ENCODE peak calls at places on chromosome 17, in five cellular contexts. One of them, this sample, is unnamed.
A peak's percentile ranks its signal among the peaks of the same experiment; 100 is the strongest.

GRCh38 chr17:76385892-76386786 is 1.7 kb downstream of the SPHK1 start:
- DNase-seq in left ventricle myocardium inferior: peak; percentile 81
- DNase-seq in stomach: peak; percentile 85
- DNase-seq in PC-3: peak; percentile 88
- DNase-seq in colonic mucosa: peak; percentile 90
- DNase-seq in this sample: peak; percentile 53

GRCh38 chr17:21532763-21533385 is 156.7 kb downstream of the KCNJ12 start:
- DNase-seq in colonic mucosa: no peak
- DNase-seq in left ventricle myocardium inferior: no peak
- DNase-seq in PC-3: no peak
- DNase-seq in stomach: no peak
- DNase-seq in this sample: no peak

GRCh38 chr17:50060951-50061712 is 5.2 kb downstream of the ITGA3 start:
- DNase-seq in colonic mucosa: peak; percentile 68
- DNase-seq in left ventricle myocardium inferior: peak; percentile 90
- DNase-seq in stomach: peak; percentile 76
- DNase-seq in PC-3: peak; percentile 70
- DNase-seq in this sample: no peak

GRCh38 chr17:82097187-82097918 is 683 bp downstream of the FASN start:
- DNase-seq in stomach: peak; percentile 58
- DNase-seq in left ventricle myocardium inferior: no peak
- DNase-seq in PC-3: peak; percentile 31
- DNase-seq in colonic mucosa: peak; percentile 48
- DNase-seq in this sample: no peak

GRCh38 chr17:51097708-51098446 is 22.8 kb downstream of the SPAG9 start:
- DNase-seq in colonic mucosa: peak; percentile 41
- DNase-seq in stomach: no peak
- DNase-seq in PC-3: no peak
- DNase-seq in left ventricle myocardium inferior: no peak
- DNase-seq in this sample: no peak

GRCh38 chr17:60720763-60721531 is 43.3 kb downstream of the BCAS3 start:
- DNase-seq in PC-3: peak; percentile 83
- DNase-seq in stomach: no peak
- DNase-seq in colonic mucosa: peak; percentile 50
- DNase-seq in left ventricle myocardium inferior: no peak
- DNase-seq in this sample: no peak

GRCh38 chr17:15920758-15921239 is 24.1 kb upstream of the ADORA2B start:
- DNase-seq in left ventricle myocardium inferior: no peak
- DNase-seq in PC-3: peak; percentile 100
- DNase-seq in stomach: no peak
- DNase-seq in colonic mucosa: no peak
- DNase-seq in this sample: no peak

GRCh38 chr17:82737981-82738877 is 2.8 kb downstream of the FN3K start:
- DNase-seq in colonic mucosa: no peak
- DNase-seq in stomach: peak; percentile 64
- DNase-seq in left ventricle myocardium inferior: peak; percentile 83
- DNase-seq in PC-3: no peak
- DNase-seq in this sample: peak; percentile 98

GRCh38 chr17:37301288-37301687 is 74.5 kb upstream of the C17orf78 start:
- DNase-seq in colonic mucosa: no peak
- DNase-seq in PC-3: no peak
- DNase-seq in left ventricle myocardium inferior: no peak
- DNase-seq in stomach: no peak
- DNase-seq in this sample: peak; percentile 44

GRCh38 chr17:50514388-50514787 is 6.1 kb downstream of the MYCBPAP start:
- DNase-seq in colonic mucosa: no peak
- DNase-seq in left ventricle myocardium inferior: no peak
- DNase-seq in stomach: no peak
- DNase-seq in PC-3: no peak
- DNase-seq in this sample: no peak

GRCh38 chr17:41799366-41799765 is 12.4 kb downstream of the P3H4 start:
- DNase-seq in PC-3: peak; percentile 31
- DNase-seq in left ventricle myocardium inferior: no peak
- DNase-seq in stomach: no peak
- DNase-seq in colonic mucosa: no peak
- DNase-seq in this sample: no peak

GRCh38 chr17:10628756-10629155 is 28.4 kb downstream of the MYH3 start:
- DNase-seq in stomach: no peak
- DNase-seq in left ventricle myocardium inferior: no peak
- DNase-seq in colonic mucosa: no peak
- DNase-seq in PC-3: no peak
- DNase-seq in this sample: no peak

GRCh38 chr17:34989473-34989872 is 9.2 kb downstream of the LIG3 start:
- DNase-seq in colonic mucosa: no peak
- DNase-seq in stomach: no peak
- DNase-seq in left ventricle myocardium inferior: no peak
- DNase-seq in PC-3: no peak
- DNase-seq in this sample: no peak

GRCh38 chr17:197352-197751 is 15.9 kb upstream of the DOC2B start:
- DNase-seq in stomach: no peak
- DNase-seq in colonic mucosa: no peak
- DNase-seq in PC-3: no peak
- DNase-seq in left ventricle myocardium inferior: no peak
- DNase-seq in this sample: no peak

GRCh38 chr17:20965492-20965891 is 77.3 kb downstream of the USP22 start:
- DNase-seq in PC-3: no peak
- DNase-seq in colonic mucosa: no peak
- DNase-seq in left ventricle myocardium inferior: no peak
- DNase-seq in stomach: no peak
- DNase-seq in this sample: no peak

GRCh38 chr17:55642741-55643140 is 79.9 kb downstream of the TMEM100 start:
- DNase-seq in colonic mucosa: no peak
- DNase-seq in stomach: no peak
- DNase-seq in left ventricle myocardium inferior: no peak
- DNase-seq in PC-3: no peak
- DNase-seq in this sample: no peak

GRCh38 chr17:75266315-75267145 is 4.5 kb downstream of the MIF4GD start:
- DNase-seq in PC-3: no peak
- DNase-seq in colonic mucosa: no peak
- DNase-seq in left ventricle myocardium inferior: no peak
- DNase-seq in stomach: no peak
- DNase-seq in this sample: peak; percentile 43

GRCh38 chr17:56679148-56679766 is 85.8 kb downstream of the NOG start:
- DNase-seq in stomach: no peak
- DNase-seq in PC-3: peak; percentile 68
- DNase-seq in colonic mucosa: no peak
- DNase-seq in left ventricle myocardium inferior: no peak
- DNase-seq in this sample: no peak

GRCh38 chr17:29177541-29177870 is 2.7 kb downstream of the MYO18A start:
- DNase-seq in PC-3: no peak
- DNase-seq in left ventricle myocardium inferior: no peak
- DNase-seq in colonic mucosa: no peak
- DNase-seq in stomach: no peak
- DNase-seq in this sample: no peak

GRCh38 chr17:78184311-78184710 is 2.5 kb downstream of the TK1 start:
- DNase-seq in colonic mucosa: no peak
- DNase-seq in left ventricle myocardium inferior: no peak
- DNase-seq in stomach: peak; percentile 85
- DNase-seq in PC-3: no peak
- DNase-seq in this sample: no peak

GRCh38 chr17:12362853-12363252 is 302.8 kb upstream of the MYOCD start:
- DNase-seq in PC-3: no peak
- DNase-seq in left ventricle myocardium inferior: no peak
- DNase-seq in stomach: no peak
- DNase-seq in colonic mucosa: no peak
- DNase-seq in this sample: no peak

GRCh38 chr17:19359151-19359550 is 3.4 kb downstream of the B9D1 start:
- DNase-seq in colonic mucosa: no peak
- DNase-seq in PC-3: no peak
- DNase-seq in left ventricle myocardium inferior: no peak
- DNase-seq in stomach: no peak
- DNase-seq in this sample: peak; percentile 4
- TF ChIP-seq CTCF in colonic mucosa: no peak
- TF ChIP-seq CTCF in PC-3: no peak
- TF ChIP-seq CTCF in left ventricle myocardium inferior: no peak
- TF ChIP-seq CTCF in stomach: no peak
- TF ChIP-seq CTCF in this sample: no peak

GRCh38 chr17:48734328-48735056 is 5.9 kb upstream of the HOXB13 start:
- DNase-seq in PC-3: peak; percentile 42
- DNase-seq in stomach: no peak
- DNase-seq in left ventricle myocardium inferior: no peak
- DNase-seq in colonic mucosa: no peak
- DNase-seq in this sample: no peak

GRCh38 chr17:48735057-48735341 is 6.4 kb upstream of the HOXB13 start:
- DNase-seq in colonic mucosa: peak; percentile 69
- DNase-seq in PC-3: peak; percentile 70
- DNase-seq in left ventricle myocardium inferior: no peak
- DNase-seq in stomach: no peak
- DNase-seq in this sample: no peak

GRCh38 chr17:48738803-48739526 is 10.4 kb upstream of the HOXB13 start:
- DNase-seq in left ventricle myocardium inferior: no peak
- DNase-seq in PC-3: peak; percentile 91
- DNase-seq in colonic mucosa: no peak
- DNase-seq in stomach: no peak
- DNase-seq in this sample: peak; percentile 19

GRCh38 chr17:48738424-48738802 is 9.9 kb upstream of the HOXB13 start:
- DNase-seq in stomach: no peak
- DNase-seq in colonic mucosa: no peak
- DNase-seq in PC-3: no peak
- DNase-seq in left ventricle myocardium inferior: no peak
- DNase-seq in this sample: no peak

GRCh38 chr17:48737330-48738043 is 8.9 kb upstream of the HOXB13 start:
- DNase-seq in colonic mucosa: no peak
- DNase-seq in left ventricle myocardium inferior: no peak
- DNase-seq in stomach: no peak
- DNase-seq in PC-3: peak; percentile 40
- DNase-seq in this sample: no peak
- H3K4me3 ChIP-seq in colonic mucosa: no peak overlapping the region
- H3K4me3 ChIP-seq in left ventricle myocardium inferior: no peak overlapping the region
- H3K4me3 ChIP-seq in stomach: no peak overlapping the region
- H3K4me3 ChIP-seq in PC-3: peak overlapping the region; percentile 66
- H3K4me3 ChIP-seq in this sample: no peak overlapping the region

GRCh38 chr17:59401725-59402124 is 70.3 kb downstream of the YPEL2 start:
- DNase-seq in left ventricle myocardium inferior: no peak
- DNase-seq in PC-3: no peak
- DNase-seq in stomach: no peak
- DNase-seq in colonic mucosa: no peak
- DNase-seq in this sample: no peak
- H3K27ac ChIP-seq in left ventricle myocardium inferior: peak overlapping the region; percentile 74
- H3K27ac ChIP-seq in PC-3: no peak overlapping the region
- H3K27ac ChIP-seq in stomach: no peak overlapping the region
- H3K27ac ChIP-seq in colonic mucosa: no peak overlapping the region
- H3K27ac ChIP-seq in this sample: peak overlapping the region; percentile 30

GRCh38 chr17:59401274-59401673 is 69.8 kb downstream of the YPEL2 start:
- DNase-seq in colonic mucosa: no peak
- DNase-seq in PC-3: no peak
- DNase-seq in left ventricle myocardium inferior: no peak
- DNase-seq in stomach: no peak
- DNase-seq in this sample: no peak
- TF ChIP-seq CTCF in colonic mucosa: no peak
- TF ChIP-seq CTCF in PC-3: no peak
- TF ChIP-seq CTCF in left ventricle myocardium inferior: no peak
- TF ChIP-seq CTCF in stomach: no peak
- TF ChIP-seq CTCF in this sample: no peak

DNA sequence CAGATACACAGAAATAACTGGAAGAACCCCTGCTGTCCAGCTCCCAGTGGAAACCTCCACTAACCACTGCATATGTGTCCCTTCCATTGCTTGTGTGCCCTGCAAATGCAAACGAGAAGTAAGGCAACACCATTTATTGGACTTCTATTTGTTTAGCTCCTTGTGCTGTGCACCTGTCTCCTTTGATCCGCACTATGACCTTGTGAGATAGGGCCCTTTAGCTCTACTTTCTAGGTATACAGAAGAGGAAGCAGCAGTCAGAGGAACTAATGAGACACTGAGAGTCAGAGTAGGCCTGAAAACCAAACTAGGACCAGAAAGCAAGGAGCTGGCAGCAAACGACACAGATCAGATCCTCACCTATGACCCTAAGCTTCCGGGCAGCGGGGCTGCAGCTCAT is 22.4 kb downstream of the SOX9 start:
- DNase-seq in stomach: no peak
- DNase-seq in PC-3: no peak
- DNase-seq in colonic mucosa: peak; percentile 36
- DNase-seq in left ventricle myocardium inferior: no peak
- DNase-seq in this sample: no peak
- H3K4me3 ChIP-seq in stomach: no peak overlapping the region
- H3K4me3 ChIP-seq in PC-3: no peak overlapping the region
- H3K4me3 ChIP-seq in colonic mucosa: no peak overlapping the region
- H3K4me3 ChIP-seq in left ventricle myocardium inferior: no peak overlapping the region
- H3K4me3 ChIP-seq in this sample: no peak overlapping the region

GRCh38 chr17:4233668-4234258 is 30.0 kb downstream of the ANKFY1 start:
- DNase-seq in colonic mucosa: peak; percentile 29
- DNase-seq in stomach: no peak
- DNase-seq in PC-3: no peak
- DNase-seq in left ventricle myocardium inferior: no peak
- DNase-seq in this sample: no peak

GRCh38 chr17:4232168-4232813 is 31.5 kb downstream of the ANKFY1 start:
- DNase-seq in left ventricle myocardium inferior: no peak
- DNase-seq in colonic mucosa: no peak
- DNase-seq in PC-3: no peak
- DNase-seq in stomach: no peak
- DNase-seq in this sample: no peak

GRCh38 chr17:4229627-4230026 is 34.2 kb downstream of the ANKFY1 start:
- DNase-seq in colonic mucosa: no peak
- DNase-seq in stomach: no peak
- DNase-seq in left ventricle myocardium inferior: peak; percentile 51
- DNase-seq in PC-3: no peak
- DNase-seq in this sample: no peak

GRCh38 chr17:4234406-4234805 is 29.4 kb downstream of the ANKFY1 start:
- DNase-seq in left ventricle myocardium inferior: no peak
- DNase-seq in colonic mucosa: no peak
- DNase-seq in PC-3: no peak
- DNase-seq in stomach: no peak
- DNase-seq in this sample: no peak

GRCh38 chr17:4230142-4230541 is 33.6 kb downstream of the ANKFY1 start:
- DNase-seq in colonic mucosa: peak; percentile 46
- DNase-seq in left ventricle myocardium inferior: no peak
- DNase-seq in stomach: no peak
- DNase-seq in PC-3: peak; percentile 75
- DNase-seq in this sample: no peak
- H3K27ac ChIP-seq in colonic mucosa: peak overlapping the region; percentile 44
- H3K27ac ChIP-seq in left ventricle myocardium inferior: peak overlapping the region; percentile 92
- H3K27ac ChIP-seq in stomach: peak overlapping the region; percentile 59
- H3K27ac ChIP-seq in PC-3: no peak overlapping the region
- H3K27ac ChIP-seq in this sample: peak overlapping the region; percentile 73

This sample was measured in dorsolateral prefrontal cortex.